ENCODE peak calls at places on chromosomes 7 and 10, in four cellular contexts. Q, H, Y and W are unnamed samples. For H3K4me1, the result is how much of the 10 kb centered on the place peaks cover.

GRCh38 chr7:64888901-64889685 is 14.0 kb upstream of the ZNF273 start:
- DNase-seq in Y (no peak), Q (no peak), H (no peak), W (no peak)

GRCh38 chr10:69801094-69801433 is 642 bp upstream of the COL13A1 start:
- DNase-seq in H (no peak), Q (peak), Y (no peak), W (no peak)

GRCh38 chr7:82442492-82443043 is 1.0 kb downstream of the CACNA2D1 start:
- DNase-seq in H (no peak), Y (peak), Q (peak), W (no peak)

GRCh38 chr7:142567676-142568075 is 181.6 kb upstream of the PRSS1 start:
- DNase-seq in H (no peak), Q (no peak), Y (no peak), W (no peak)

GRCh38 chr10:75450062-75450429 is 18.6 kb downstream of the LRMDA start:
- DNase-seq in Y (no peak), Q (no peak), H (no peak), W (no peak)

GRCh38 chr10:122515588-122516231 is 44.8 kb upstream of the DMBT1 start:
- DNase-seq in Q (no peak), H (no peak), Y (peak), W (no peak)

GRCh38 chr7:54823776-54824175 is 64.8 kb upstream of the SEC61G start:
- DNase-seq in Q (no peak), Y (no peak), H (no peak), W (no peak)

GRCh38 chr7:13988765-13989137 is 715 bp downstream of the ETV1 start:
- DNase-seq in H (no peak), Q (no peak), Y (peak), W (no peak)

GRCh38 chr10:69334258-69335062 is 56.2 kb downstream of the HK1 start:
- DNase-seq in H (no peak), Y (no peak), Q (no peak), W (no peak)

GRCh38 chr7:108308913-108309312 is 147.3 kb downstream of the NRCAM start:
- DNase-seq in H (no peak), Y (peak), Q (no peak), W (no peak)

GRCh38 chr7:79593819-79594218 is 140.4 kb upstream of the MAGI2 start:
- DNase-seq in H (no peak), Q (no peak), Y (no peak), W (no peak)

GRCh38 chr10:112622786-112623185 is 175.8 kb downstream of the VTI1A start:
- DNase-seq in Q (no peak), H (no peak), Y (peak), W (no peak)

GRCh38 chr10:78481842-78482241 is 448.2 kb downstream of the RPS24 start:
- DNase-seq in Y (no peak), Q (no peak), H (no peak), W (no peak)

GRCh38 chr7:101947899-101948298 is 130.5 kb downstream of the CUX1 start:
- DNase-seq in Y (peak), Q (no peak), H (peak), W (no peak)

GRCh38 chr7:158237672-158238335 is 349.8 kb downstream of the PTPRN2 start:
- DNase-seq in H (no peak), Q (no peak), Y (no peak), W (no peak)

GRCh38 chr10:62817763-62818425 is 1.7 kb upstream of the EGR2 start:
- DNase-seq in Y (peak), H (peak), Q (peak), W (no peak)

GRCh38 chr10:71383972-71384687 is 12.6 kb upstream of the CDH23 start:
- DNase-seq in Q (peak), Y (no peak), H (peak), W (no peak)
- TF ChIP-seq CTCF in Q (peak), Y (peak), H (peak), W (peak)

DNA sequence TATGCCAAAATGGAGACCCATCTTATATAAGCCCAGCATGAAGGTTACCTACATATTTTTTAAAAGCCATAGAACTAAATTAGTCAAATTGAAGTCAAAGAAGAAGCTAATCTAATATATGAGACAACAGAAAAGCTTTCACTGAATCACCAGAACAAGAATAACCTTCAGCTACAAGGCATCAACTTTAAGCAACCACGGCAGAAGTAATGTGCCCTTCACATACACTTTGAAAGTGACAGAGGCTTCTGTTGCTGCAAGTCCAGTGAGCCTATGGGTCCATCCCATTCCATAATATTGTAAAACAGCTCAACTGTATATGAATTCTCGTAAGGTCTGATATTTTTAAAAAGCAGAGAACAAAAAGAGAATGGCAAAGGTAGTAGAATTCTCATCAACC is 36.5 kb downstream of the CTNNA3 start:
- DNase-seq in H (no peak), Y (no peak), Q (no peak), W (no peak)
- H3K4me1 ChIP-seq in H (under half), Y (under half), Q (under half), W (under half)

GRCh38 chr7:46680147-46680546 is 759.1 kb upstream of the IGFBP3 start:
- DNase-seq in Q (no peak), H (no peak), Y (peak), W (no peak)

GRCh38 chr7:46687203-46687602 is 766.1 kb upstream of the IGFBP3 start:
- DNase-seq in H (no peak), Y (no peak), Q (no peak), W (no peak)

GRCh38 chr7:46681865-46682503 is 760.9 kb upstream of the IGFBP3 start:
- DNase-seq in Y (no peak), H (no peak), Q (no peak), W (no peak)

GRCh38 chr7:46682841-46683624 is 762.0 kb upstream of the IGFBP3 start:
- DNase-seq in Y (peak), H (no peak), Q (no peak), W (no peak)

GRCh38 chr7:46685051-46685450 is 764.0 kb upstream of the IGFBP3 start:
- DNase-seq in H (no peak), Q (no peak), Y (no peak), W (no peak)
- TF ChIP-seq CTCF in H (no peak), Q (no peak), Y (no peak), W (no peak)

DNA sequence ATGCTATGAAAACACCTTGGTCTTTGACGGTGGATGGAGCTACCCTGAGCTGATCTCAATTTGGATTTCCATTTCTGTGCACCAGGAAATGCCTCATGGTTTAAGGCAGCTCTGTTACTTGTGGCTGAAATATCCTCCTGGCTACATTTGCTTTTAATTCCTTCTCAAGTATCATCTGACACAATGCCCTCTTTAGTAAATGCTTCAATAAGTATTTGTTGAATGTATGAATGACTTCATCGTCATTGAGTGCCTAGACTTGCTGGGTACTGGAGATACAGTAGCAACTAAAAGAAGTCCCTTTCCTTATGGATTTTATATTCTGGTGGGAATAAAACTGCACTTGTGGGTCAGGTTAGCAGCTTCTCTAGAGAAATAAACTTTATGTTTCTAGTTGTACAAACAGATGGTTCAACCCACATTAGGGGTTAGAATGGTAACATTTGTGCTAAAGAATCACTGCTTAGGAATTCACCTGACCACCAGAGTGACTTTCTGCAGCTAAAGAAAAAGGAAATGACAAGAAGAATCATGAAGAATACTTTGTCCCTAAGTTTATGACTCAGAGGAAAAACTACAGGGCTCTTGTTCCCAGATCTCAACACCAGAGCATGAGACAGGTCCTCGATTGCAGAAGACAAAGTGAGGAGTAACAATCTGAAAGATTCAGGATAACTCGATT is 21.8 kb upstream of the SMNDC1 start:
- DNase-seq in H (no peak), Q (no peak), Y (peak), W (no peak)
- H3K4me1 ChIP-seq in H (under half), Q (under half), Y (under half), W (under half)

GRCh38 chr10:119644994-119645393 is 6.2 kb upstream of the BAG3 start:
- DNase-seq in Q (no peak), H (no peak), Y (no peak), W (no peak)

GRCh38 chr10:119640875-119641526 is 10.2 kb upstream of the BAG3 start:
- DNase-seq in Y (no peak), H (no peak), Q (no peak), W (no peak)

GRCh38 chr10:119643306-119644214 is 7.6 kb upstream of the BAG3 start:
- DNase-seq in Q (no peak), Y (peak), H (no peak), W (no peak)

GRCh38 chr10:119642556-119643111 is 8.5 kb upstream of the BAG3 start:
- DNase-seq in Q (no peak), Y (peak), H (no peak), W (no peak)

GRCh38 chr10:119644215-119644826 is 6.9 kb upstream of the BAG3 start:
- DNase-seq in Y (no peak), Q (no peak), H (no peak), W (no peak)
- TF ChIP-seq CTCF in Y (no peak), Q (peak), H (no peak), W (no peak)